ENCODE peak calls at places on chromosomes 5 and 9, in eight cellular contexts. G is H54, F is ovary, D is Peyer's patch, K is A549, S is body of pancreas, T is vagina, X is endothelial cell of umbilical vein. B is an unnamed sample.

GRCh38 chr5:17258429-17258828 is 41.0 kb downstream of the BASP1 start:
- DNase-seq in G (no peak), F (no peak), D (no peak), K (no peak), S (no peak), T (no peak), X (no peak), B (no peak)

GRCh38 chr5:173395257-173395932 is 67.2 kb upstream of the STC2 start:
- DNase-seq in G (peak), F (no peak), D (no peak), K (peak), S (no peak), T (no peak), X (no peak), B (peak)

GRCh38 chr9:2337131-2337530 is 284.5 kb upstream of the VLDLR start:
- DNase-seq in G (no peak), F (no peak), D (no peak), K (no peak), S (no peak), T (no peak), X (no peak), B (no peak)

GRCh38 chr5:142397178-142397577 is 72.4 kb upstream of the SPRY4 start:
- DNase-seq in G (no peak), F (no peak), D (no peak), K (no peak), S (no peak), T (no peak), X (no peak), B (no peak)

GRCh38 chr5:91441082-91441481 is 58.0 kb upstream of the ARRDC3 start:
- DNase-seq in G (no peak), F (no peak), D (no peak), K (no peak), S (no peak), T (no peak), X (no peak), B (no peak)

GRCh38 chr5:121366515-121366914 is 485.2 kb upstream of the FTMT start:
- DNase-seq in G (peak), F (no peak), D (no peak), K (peak), S (no peak), T (no peak), X (no peak), B (no peak)

GRCh38 chr9:133655701-133656100 is 19.5 kb downstream of the DBH start:
- DNase-seq in G (no peak), F (no peak), D (no peak), K (no peak), S (no peak), T (no peak), X (no peak), B (no peak)

GRCh38 chr9:108786756-108787663 is 68.8 kb downstream of the ACTL7B start:
- DNase-seq in G (peak), F (no peak), D (no peak), K (peak), S (no peak), T (no peak), X (no peak), B (peak)

GRCh38 chr9:18865542-18865941 is 167.5 kb downstream of the SAXO1 start:
- DNase-seq in G (no peak), F (no peak), D (no peak), K (no peak), S (no peak), T (no peak), X (no peak), B (no peak)

GRCh38 chr5:150141544-150142188 is 14.0 kb downstream of the PDGFRB start:
- DNase-seq in G (peak), F (no peak), D (no peak), K (no peak), S (no peak), T (no peak), X (no peak), B (no peak)

GRCh38 chr9:133531293-133531692 is 3.2 kb upstream of the ADAMTSL2 start:
- DNase-seq in G (no peak), F (no peak), D (no peak), K (no peak), S (no peak), T (no peak), X (no peak), B (no peak)

GRCh38 chr5:73093943-73094342 is 26.4 kb upstream of the TMEM171 start:
- DNase-seq in G (no peak), F (no peak), D (peak), K (peak), S (no peak), T (no peak), X (peak), B (peak)

GRCh38 chr9:76866689-76867088 is 39.2 kb downstream of the PRUNE2 start:
- DNase-seq in G (peak), F (no peak), D (no peak), K (peak), S (no peak), T (no peak), X (no peak), B (no peak)

GRCh38 chr9:78807286-78807685 is 510.4 kb downstream of the PSAT1 start:
- DNase-seq in G (no peak), F (no peak), D (no peak), K (no peak), S (no peak), T (no peak), X (no peak), B (no peak)

GRCh38 chr9:101376117-101376866 is 8.5 kb downstream of the BAAT start:
- DNase-seq in G (peak), F (no peak), D (no peak), K (peak), S (no peak), T (no peak), X (no peak), B (no peak)

GRCh38 chr5:141743652-141744333 is 61.8 kb upstream of the ARAP3 start:
- DNase-seq in G (no peak), F (no peak), D (no peak), K (no peak), S (no peak), T (no peak), X (no peak), B (no peak)

GRCh38 chr5:100542086-100542485 is 6.9 kb downstream of the FAM174A start:
- DNase-seq in G (no peak), F (no peak), D (no peak), K (no peak), S (no peak), T (no peak), X (no peak), B (no peak)

GRCh38 chr9:127608104-127608966 is 3.7 kb upstream of the STXBP1 start:
- DNase-seq in G (peak), F (peak), D (peak), K (peak), S (peak), T (no peak), X (peak), B (peak)
- TF ChIP-seq POLR2A in G (no peak), F (no peak), D (no peak), K (peak), S (peak), T (no peak), X (no peak), B (peak)

DNA sequence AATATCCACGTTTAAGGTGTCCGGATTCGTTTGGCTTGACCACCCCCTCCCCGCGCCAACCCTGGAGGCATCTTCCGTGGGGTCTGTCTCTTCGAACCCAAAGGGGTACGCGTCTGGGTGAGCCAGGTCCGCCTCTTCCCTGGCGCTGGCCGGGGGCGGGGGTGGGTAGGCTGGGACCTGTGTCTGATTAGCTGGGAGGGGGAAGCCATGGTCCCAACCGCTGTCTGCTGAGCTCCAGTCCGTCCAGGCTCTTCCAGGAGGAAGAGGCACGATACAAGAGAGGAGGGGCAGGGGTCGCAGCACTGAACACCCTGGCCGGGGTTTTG is at the start of gene LVRN:
- DNase-seq in G (no peak), F (no peak), D (no peak), K (no peak), S (no peak), T (no peak), X (no peak), B (no peak)
- TF ChIP-seq POLR2A in G (no peak), F (no peak), D (no peak), K (no peak), S (no peak), T (no peak), X (no peak), B (no peak)

DNA sequence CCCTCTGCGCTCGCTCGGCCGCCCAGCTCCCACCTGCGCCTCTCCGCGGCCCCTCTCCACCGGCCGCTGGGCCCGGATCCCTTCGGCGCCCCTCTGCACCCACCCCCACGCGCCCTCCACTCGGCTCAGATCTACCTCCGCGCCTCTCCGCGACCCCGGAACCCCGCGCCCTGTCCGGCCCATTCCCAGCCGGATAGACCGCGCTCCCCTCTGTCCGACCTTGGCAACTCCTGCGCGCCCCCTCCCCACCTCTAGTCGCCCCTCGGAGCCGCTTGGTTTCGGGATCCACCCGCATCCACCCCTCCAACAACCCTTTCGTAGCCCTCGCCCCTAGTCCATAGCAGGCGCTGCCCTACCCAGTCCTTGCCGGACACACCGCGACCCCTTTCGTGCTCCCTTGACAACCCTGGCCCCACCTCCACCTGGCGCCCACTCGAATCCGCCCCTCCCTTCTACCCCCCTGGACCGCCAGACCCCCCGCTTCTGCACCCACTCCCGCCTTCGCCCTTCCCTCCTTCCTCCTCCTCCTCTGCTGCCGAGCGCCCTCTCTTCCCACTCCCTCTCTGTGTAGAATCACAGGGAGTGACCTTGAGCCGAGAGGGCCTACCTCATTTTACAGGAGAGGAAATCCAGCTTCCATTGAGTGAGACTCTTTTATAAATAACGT is 496 bp upstream of the AK3 start:
- DNase-seq in G (no peak), F (no peak), D (peak), K (no peak), S (peak), T (no peak), X (peak), B (no peak)
- TF ChIP-seq POLR2A in G (no peak), F (no peak), D (no peak), K (no peak), S (peak), T (no peak), X (peak), B (peak)

GRCh38 chr9:87497604-87498045 is at the start of gene DAPK1:
- DNase-seq in G (no peak), F (peak), D (peak), K (peak), S (peak), T (no peak), X (peak), B (peak)

GRCh38 chr9:87498816-87499454 is 1.3 kb downstream of the DAPK1 start:
- DNase-seq in G (no peak), F (no peak), D (no peak), K (no peak), S (no peak), T (no peak), X (peak), B (no peak)

GRCh38 chr9:87497080-87497603 is 525 bp upstream of the DAPK1 start:
- DNase-seq in G (peak), F (no peak), D (no peak), K (no peak), S (no peak), T (no peak), X (no peak), B (no peak)

GRCh38 chr9:87499455-87500015 is 1.9 kb downstream of the DAPK1 start:
- DNase-seq in G (no peak), F (no peak), D (no peak), K (no peak), S (no peak), T (no peak), X (peak), B (no peak)

DNA sequence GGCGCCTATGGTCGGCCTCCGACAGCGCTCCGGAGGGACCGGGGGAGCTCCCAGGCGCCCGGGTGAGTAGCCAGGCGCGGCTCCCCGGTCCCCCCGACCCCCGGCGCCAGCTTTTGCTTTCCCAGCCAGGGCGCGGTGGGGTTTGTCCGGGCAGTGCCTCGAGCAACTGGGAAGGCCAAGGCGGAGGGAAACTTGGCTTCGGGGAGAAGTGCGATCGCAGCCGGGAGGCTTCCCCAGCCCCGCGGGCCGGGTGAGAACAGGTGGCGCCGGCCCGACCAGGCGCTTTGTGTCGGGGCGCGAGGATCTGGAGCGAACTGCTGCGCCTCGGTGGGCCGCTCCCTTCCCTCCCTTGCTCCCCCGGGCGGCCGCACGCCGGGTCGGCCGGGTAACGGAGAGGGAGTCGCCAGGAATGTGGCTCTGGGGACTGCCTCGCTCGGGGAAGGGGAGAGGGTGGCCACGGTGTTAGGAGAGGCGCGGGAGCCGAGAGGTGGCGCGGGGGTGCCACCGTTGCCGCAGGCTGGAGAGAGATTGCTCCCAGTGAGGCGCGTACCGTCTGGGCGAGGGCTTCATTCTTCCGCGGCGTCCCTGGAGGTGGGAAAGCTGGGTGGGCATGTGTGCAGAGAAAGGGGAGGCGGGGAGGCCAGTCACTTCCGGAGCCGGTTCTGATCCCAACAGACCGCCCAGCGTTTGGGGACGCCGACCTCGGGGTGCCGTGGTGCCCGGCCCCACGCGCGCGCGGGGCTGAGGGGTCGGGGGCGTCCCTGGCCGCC is 564 bp downstream of the DAPK1 start:
- DNase-seq in G (no peak), F (peak), D (peak), K (peak), S (peak), T (no peak), X (peak), B (no peak)
- TF ChIP-seq POLR2A in G (no peak), F (no peak), D (no peak), K (peak), S (peak), T (no peak), X (peak), B (no peak)

DNA sequence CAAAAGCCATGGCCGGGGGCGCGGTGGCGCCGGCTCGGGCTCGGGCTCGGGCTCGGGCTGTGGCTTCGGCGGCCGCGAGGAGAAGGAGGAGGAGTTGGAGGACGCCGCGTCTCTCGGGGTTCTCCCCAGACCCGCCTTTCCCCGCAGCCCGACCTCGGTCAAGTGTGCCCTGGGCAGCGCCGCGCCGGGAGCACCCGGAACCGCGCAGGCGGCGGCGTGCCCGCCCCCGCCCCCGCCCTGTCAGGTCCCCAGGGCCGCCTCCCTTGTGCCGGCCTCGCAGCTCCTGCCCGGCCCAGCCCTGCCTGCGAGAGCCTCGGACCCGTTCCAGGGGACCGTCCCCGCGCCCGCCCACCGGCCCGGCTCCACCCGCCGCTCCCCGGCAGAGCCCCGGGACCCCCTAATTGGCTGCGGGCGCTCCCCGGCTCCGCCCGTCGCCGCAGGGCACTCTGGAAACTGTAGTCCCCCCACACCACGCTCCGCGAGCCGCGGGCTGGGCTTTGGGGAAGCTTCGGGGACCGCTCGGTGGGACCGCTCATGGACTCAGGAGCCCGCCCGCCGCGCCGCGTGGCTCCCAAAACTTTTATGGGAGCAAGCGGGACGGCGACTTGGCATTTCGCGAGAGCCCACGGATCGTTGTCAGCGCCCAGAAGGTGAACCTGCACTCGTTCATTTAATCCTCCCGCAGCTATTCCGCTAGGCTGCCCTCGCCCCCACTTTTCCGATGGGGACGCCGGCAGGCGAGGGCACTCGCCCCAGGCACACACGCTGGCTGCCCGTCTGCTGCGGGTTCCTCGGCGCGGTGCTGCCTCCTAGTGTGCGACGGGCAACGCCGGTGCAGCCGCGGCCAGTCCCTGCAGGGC is at the start of gene STK10:
- DNase-seq in G (peak), F (peak), D (peak), K (peak), S (peak), T (no peak), X (peak), B (peak)
- TF ChIP-seq POLR2A in G (peak), F (no peak), D (peak), K (peak), S (peak), T (no peak), X (peak), B (no peak)

GRCh38 chr9:136546697-136547481 is 1.0 kb upstream of the NOTCH1 start:
- DNase-seq in G (peak), F (peak), D (peak), K (peak), S (peak), T (no peak), X (peak), B (no peak)

GRCh38 chr9:136545065-136545965 is 533 bp downstream of the NOTCH1 start:
- DNase-seq in G (peak), F (peak), D (peak), K (no peak), S (peak), T (no peak), X (no peak), B (no peak)

GRCh38 chr9:136549010-136549980 is 3.4 kb upstream of the NOTCH1 start:
- DNase-seq in G (no peak), F (no peak), D (no peak), K (no peak), S (no peak), T (no peak), X (no peak), B (no peak)

GRCh38 chr9:136545966-136546696 is at the start of gene NOTCH1:
- DNase-seq in G (peak), F (peak), D (peak), K (peak), S (peak), T (no peak), X (peak), B (peak)

DNA sequence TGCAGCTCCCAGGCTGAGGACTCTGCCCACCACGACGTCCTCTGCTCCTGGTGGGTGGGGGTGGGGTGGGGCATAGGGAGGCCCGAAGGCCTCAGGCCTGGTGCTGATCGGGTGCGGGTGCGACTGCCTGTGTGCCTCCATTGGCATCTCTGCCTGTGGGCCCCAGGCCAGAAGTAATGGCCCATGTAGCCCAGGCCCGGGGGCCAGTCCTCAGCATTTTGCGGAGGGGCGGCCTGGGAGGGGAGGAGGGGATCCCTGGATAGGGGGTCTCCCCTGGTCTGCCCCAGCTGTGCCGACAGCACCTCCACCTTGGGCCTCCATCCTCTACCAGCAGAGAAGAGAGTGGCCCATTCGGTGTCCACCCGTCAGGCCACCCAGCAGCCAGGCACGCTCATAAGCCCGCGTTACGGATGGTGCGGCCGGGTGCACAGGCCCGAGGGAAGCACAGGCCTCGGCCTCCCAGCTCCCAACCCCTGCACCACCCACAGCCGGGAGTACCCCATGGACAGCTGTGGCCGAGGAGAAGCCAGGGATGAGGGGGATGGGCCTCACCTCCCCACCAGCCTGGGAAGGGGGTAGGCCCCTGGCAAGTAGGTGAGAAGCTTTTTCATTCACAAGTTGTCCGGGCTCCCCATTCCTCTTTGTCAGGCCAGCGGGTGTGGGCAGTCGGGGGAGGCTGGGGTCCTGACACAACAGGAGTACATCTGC is 1.8 kb upstream of the NOTCH1 start:
- DNase-seq in G (no peak), F (peak), D (peak), K (no peak), S (no peak), T (no peak), X (no peak), B (no peak)
- TF ChIP-seq POLR2A in G (no peak), F (no peak), D (no peak), K (no peak), S (no peak), T (no peak), X (no peak), B (no peak)

DNA sequence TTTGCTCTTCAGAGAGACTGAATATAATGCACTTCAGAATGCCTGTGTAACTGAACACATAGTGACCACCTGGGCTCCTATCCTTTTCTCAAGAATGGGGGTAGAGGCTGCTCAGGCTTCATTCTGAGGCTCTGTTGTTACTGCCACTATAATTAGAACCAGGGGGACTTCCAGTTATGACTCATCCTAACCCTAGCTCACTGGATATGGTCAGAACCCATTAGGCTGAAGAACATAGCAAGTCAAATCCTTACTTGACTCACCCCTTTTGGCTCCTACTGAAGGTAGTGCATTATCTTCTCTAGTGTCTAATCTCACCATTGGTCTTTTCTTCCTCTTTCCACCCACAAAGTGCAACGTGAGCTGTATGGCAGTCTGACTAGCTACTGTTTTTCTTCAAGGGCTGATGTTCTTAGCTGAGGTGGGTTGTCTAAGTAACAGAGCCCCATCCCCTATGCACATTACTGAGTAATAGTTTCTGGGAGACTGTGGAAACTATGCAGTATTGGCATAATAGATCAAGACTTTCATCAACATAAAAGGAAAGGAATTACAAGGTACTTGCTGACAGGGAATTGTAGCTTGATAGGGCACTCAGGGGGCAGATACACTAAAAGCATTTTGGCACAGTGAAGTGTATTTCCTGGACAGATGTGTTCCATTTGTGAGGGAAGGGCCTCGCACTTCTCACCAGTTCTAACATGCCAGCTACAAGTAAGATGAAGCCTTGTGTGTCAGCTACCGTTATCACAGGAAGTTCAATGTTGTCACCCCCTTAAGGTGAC is 431.0 kb upstream of the MEF2C start:
- DNase-seq in G (peak), F (no peak), D (no peak), K (no peak), S (no peak), T (no peak), X (peak), B (peak)
- TF ChIP-seq POLR2A in G (no peak), F (no peak), D (no peak), K (no peak), S (no peak), T (no peak), X (no peak), B (no peak)

B was measured in HCT116.